ENCODE peak calls at places on chromosomes 2 and 18, in eight cellular contexts. One of them, this sample, is unnamed.
A peak's percentile ranks its signal among the peaks of the same experiment; 100 is the strongest.

GRCh38 chr2:70127920-70128444 is 40.7 kb downstream of the PCBP1 start:
- DNase-seq in pancreas: no peak
- DNase-seq in PC-3: no peak
- DNase-seq in cardiac muscle cell: peak; percentile 23
- DNase-seq in gastrocnemius medialis: no peak
- DNase-seq in GM23338: no peak
- DNase-seq in endodermal cell: no peak
- DNase-seq in psoas muscle: no peak
- DNase-seq in this sample: no peak

GRCh38 chr2:206983156-206983875 is 44.0 kb downstream of the CPO start:
- DNase-seq in pancreas: no peak
- DNase-seq in PC-3: peak; percentile 61
- DNase-seq in cardiac muscle cell: no peak
- DNase-seq in gastrocnemius medialis: no peak
- DNase-seq in GM23338: no peak
- DNase-seq in endodermal cell: no peak
- DNase-seq in psoas muscle: no peak
- DNase-seq in this sample: no peak

GRCh38 chr2:12265646-12266045 is 451.1 kb upstream of the TRIB2 start:
- DNase-seq in pancreas: no peak
- DNase-seq in PC-3: no peak
- DNase-seq in cardiac muscle cell: no peak
- DNase-seq in gastrocnemius medialis: no peak
- DNase-seq in GM23338: no peak
- DNase-seq in endodermal cell: no peak
- DNase-seq in psoas muscle: no peak
- DNase-seq in this sample: no peak

GRCh38 chr2:149021271-149021719 is 17.2 kb upstream of the LYPD6B start:
- DNase-seq in pancreas: no peak
- DNase-seq in PC-3: no peak
- DNase-seq in cardiac muscle cell: no peak
- DNase-seq in gastrocnemius medialis: no peak
- DNase-seq in GM23338: no peak
- DNase-seq in endodermal cell: no peak
- DNase-seq in psoas muscle: no peak
- DNase-seq in this sample: no peak

GRCh38 chr2:186554850-186555785 is 34.7 kb upstream of the ITGAV start:
- DNase-seq in pancreas: no peak
- DNase-seq in PC-3: no peak
- DNase-seq in cardiac muscle cell: no peak
- DNase-seq in gastrocnemius medialis: no peak
- DNase-seq in GM23338: no peak
- DNase-seq in endodermal cell: no peak
- DNase-seq in psoas muscle: no peak
- DNase-seq in this sample: no peak

GRCh38 chr2:54454922-54455583 is 1.1 kb upstream of the SPTBN1 start:
- DNase-seq in pancreas: peak; percentile 14
- DNase-seq in PC-3: peak; percentile 31
- DNase-seq in cardiac muscle cell: peak; percentile 17
- DNase-seq in gastrocnemius medialis: no peak
- DNase-seq in GM23338: peak; percentile 43
- DNase-seq in endodermal cell: no peak
- DNase-seq in psoas muscle: peak; percentile 53
- DNase-seq in this sample: no peak

GRCh38 chr18:39453356-39453755 is 1887.8 kb upstream of the CELF4 start:
- DNase-seq in pancreas: no peak
- DNase-seq in PC-3: no peak
- DNase-seq in cardiac muscle cell: no peak
- DNase-seq in gastrocnemius medialis: no peak
- DNase-seq in GM23338: no peak
- DNase-seq in endodermal cell: no peak
- DNase-seq in psoas muscle: no peak
- DNase-seq in this sample: no peak

GRCh38 chr2:98347298-98348065 is 1.2 kb downstream of the CNGA3 start:
- DNase-seq in pancreas: no peak
- DNase-seq in PC-3: no peak
- DNase-seq in cardiac muscle cell: no peak
- DNase-seq in gastrocnemius medialis: no peak
- DNase-seq in GM23338: peak; percentile 60
- DNase-seq in endodermal cell: peak; percentile 67
- DNase-seq in psoas muscle: no peak
- DNase-seq in this sample: no peak

GRCh38 chr2:100870652-100871531 is 51.0 kb downstream of the NPAS2 start:
- DNase-seq in pancreas: no peak
- DNase-seq in PC-3: peak; percentile 43
- DNase-seq in cardiac muscle cell: no peak
- DNase-seq in gastrocnemius medialis: no peak
- DNase-seq in GM23338: peak; percentile 67
- DNase-seq in endodermal cell: peak; percentile 73
- DNase-seq in psoas muscle: no peak
- DNase-seq in this sample: no peak

GRCh38 chr2:144259332-144259731 is 260.6 kb downstream of the ZEB2 start:
- DNase-seq in pancreas: no peak
- DNase-seq in PC-3: no peak
- DNase-seq in cardiac muscle cell: no peak
- DNase-seq in gastrocnemius medialis: no peak
- DNase-seq in GM23338: no peak
- DNase-seq in endodermal cell: no peak
- DNase-seq in psoas muscle: no peak
- DNase-seq in this sample: no peak

GRCh38 chr18:9240270-9240669 is 94.3 kb upstream of the TWSG1 start:
- DNase-seq in pancreas: no peak
- DNase-seq in PC-3: no peak
- DNase-seq in cardiac muscle cell: no peak
- DNase-seq in gastrocnemius medialis: no peak
- DNase-seq in GM23338: no peak
- DNase-seq in endodermal cell: no peak
- DNase-seq in psoas muscle: no peak
- DNase-seq in this sample: no peak

GRCh38 chr2:111647359-111647758 is 236.6 kb downstream of the ANAPC1 start:
- DNase-seq in pancreas: no peak
- DNase-seq in PC-3: no peak
- DNase-seq in cardiac muscle cell: no peak
- DNase-seq in gastrocnemius medialis: no peak
- DNase-seq in GM23338: no peak
- DNase-seq in endodermal cell: no peak
- DNase-seq in psoas muscle: no peak
- DNase-seq in this sample: no peak

GRCh38 chr2:207012461-207012860 is 73.1 kb downstream of the CPO start:
- DNase-seq in pancreas: no peak
- DNase-seq in PC-3: peak; percentile 75
- DNase-seq in cardiac muscle cell: no peak
- DNase-seq in gastrocnemius medialis: no peak
- DNase-seq in GM23338: no peak
- DNase-seq in endodermal cell: no peak
- DNase-seq in psoas muscle: no peak
- DNase-seq in this sample: no peak

GRCh38 chr18:7370812-7371211 is 139.9 kb downstream of the LRRC30 start:
- DNase-seq in pancreas: peak; percentile 7
- DNase-seq in PC-3: no peak
- DNase-seq in cardiac muscle cell: no peak
- DNase-seq in gastrocnemius medialis: peak; percentile 13
- DNase-seq in GM23338: no peak
- DNase-seq in endodermal cell: peak; percentile 24
- DNase-seq in psoas muscle: peak; percentile 77
- DNase-seq in this sample: no peak

GRCh38 chr2:28395334-28396061 is 2.8 kb downstream of the FOSL2 start:
- DNase-seq in pancreas: peak; percentile 39
- DNase-seq in PC-3: peak; percentile 53
- DNase-seq in cardiac muscle cell: no peak
- DNase-seq in gastrocnemius medialis: peak; percentile 88
- DNase-seq in GM23338: no peak
- DNase-seq in endodermal cell: no peak
- DNase-seq in psoas muscle: peak; percentile 91
- DNase-seq in this sample: peak; percentile 86

GRCh38 chr18:34624551-34624950 is 85.5 kb upstream of the DTNA start:
- DNase-seq in pancreas: no peak
- DNase-seq in PC-3: no peak
- DNase-seq in cardiac muscle cell: no peak
- DNase-seq in gastrocnemius medialis: no peak
- DNase-seq in GM23338: no peak
- DNase-seq in endodermal cell: no peak
- DNase-seq in psoas muscle: no peak
- DNase-seq in this sample: no peak

GRCh38 chr2:120892967-120893667 is 157.4 kb downstream of the GLI2 start:
- DNase-seq in pancreas: no peak
- DNase-seq in PC-3: no peak
- DNase-seq in cardiac muscle cell: peak; percentile 74
- DNase-seq in gastrocnemius medialis: peak; percentile 55
- DNase-seq in GM23338: no peak
- DNase-seq in endodermal cell: no peak
- DNase-seq in psoas muscle: peak; percentile 73
- DNase-seq in this sample: no peak

GRCh38 chr2:219369447-219369861 is 18.3 kb downstream of the DNPEP start:
- DNase-seq in pancreas: peak; percentile 45
- DNase-seq in PC-3: peak; percentile 42
- DNase-seq in cardiac muscle cell: no peak
- DNase-seq in gastrocnemius medialis: peak; percentile 25
- DNase-seq in GM23338: no peak
- DNase-seq in endodermal cell: no peak
- DNase-seq in psoas muscle: peak; percentile 78
- DNase-seq in this sample: no peak

GRCh38 chr2:120053891-120054290 is 41.0 kb downstream of the EPB41L5 start:
- DNase-seq in pancreas: no peak
- DNase-seq in PC-3: peak; percentile 35
- DNase-seq in cardiac muscle cell: no peak
- DNase-seq in gastrocnemius medialis: no peak
- DNase-seq in GM23338: no peak
- DNase-seq in endodermal cell: no peak
- DNase-seq in psoas muscle: no peak
- DNase-seq in this sample: no peak

GRCh38 chr2:108396845-108397244 is 19.1 kb downstream of the SULT1C4 start:
- DNase-seq in pancreas: no peak
- DNase-seq in PC-3: peak; percentile 67
- DNase-seq in cardiac muscle cell: no peak
- DNase-seq in gastrocnemius medialis: no peak
- DNase-seq in GM23338: peak; percentile 73
- DNase-seq in endodermal cell: peak; percentile 83
- DNase-seq in psoas muscle: no peak
- DNase-seq in this sample: no peak

GRCh38 chr2:128724547-128724946 is 405.9 kb upstream of the HS6ST1 start:
- DNase-seq in pancreas: no peak
- DNase-seq in PC-3: no peak
- DNase-seq in cardiac muscle cell: no peak
- DNase-seq in gastrocnemius medialis: no peak
- DNase-seq in GM23338: no peak
- DNase-seq in endodermal cell: no peak
- DNase-seq in psoas muscle: no peak
- DNase-seq in this sample: no peak

DNA sequence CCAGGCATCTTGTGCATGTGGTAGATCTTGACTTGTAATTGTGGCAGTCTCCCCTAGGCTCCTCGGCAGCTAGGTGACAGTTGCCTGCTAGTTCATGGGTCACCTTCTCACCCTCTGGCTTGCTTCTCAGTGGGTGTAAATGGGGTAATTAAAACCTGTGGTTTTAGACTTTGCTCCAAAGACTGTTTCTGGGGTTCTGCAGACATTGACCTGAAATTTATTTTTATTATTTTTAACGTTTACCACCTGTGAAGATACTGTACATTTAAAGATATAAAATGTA is 233.4 kb downstream of the NEDD4L start:
- DNase-seq in pancreas: no peak
- DNase-seq in PC-3: no peak
- DNase-seq in cardiac muscle cell: no peak
- DNase-seq in gastrocnemius medialis: no peak
- DNase-seq in GM23338: no peak
- DNase-seq in endodermal cell: no peak
- DNase-seq in psoas muscle: no peak
- DNase-seq in this sample: no peak
- H3K4me1 ChIP-seq in pancreas: peaks cover 6% of the 10 kb centered on the region
- H3K4me1 ChIP-seq in PC-3: no peaks in the 10 kb centered on the region
- H3K4me1 ChIP-seq in cardiac muscle cell: peaks cover 11% of the 10 kb centered on the region
- H3K4me1 ChIP-seq in gastrocnemius medialis: peaks cover 30% of the 10 kb centered on the region
- H3K4me1 ChIP-seq in GM23338: peaks cover 23% of the 10 kb centered on the region
- H3K4me1 ChIP-seq in endodermal cell: no peaks in the 10 kb centered on the region
- H3K4me1 ChIP-seq in psoas muscle: peaks cover 35% of the 10 kb centered on the region
- H3K4me1 ChIP-seq in this sample: no peaks in the 10 kb centered on the region

DNA sequence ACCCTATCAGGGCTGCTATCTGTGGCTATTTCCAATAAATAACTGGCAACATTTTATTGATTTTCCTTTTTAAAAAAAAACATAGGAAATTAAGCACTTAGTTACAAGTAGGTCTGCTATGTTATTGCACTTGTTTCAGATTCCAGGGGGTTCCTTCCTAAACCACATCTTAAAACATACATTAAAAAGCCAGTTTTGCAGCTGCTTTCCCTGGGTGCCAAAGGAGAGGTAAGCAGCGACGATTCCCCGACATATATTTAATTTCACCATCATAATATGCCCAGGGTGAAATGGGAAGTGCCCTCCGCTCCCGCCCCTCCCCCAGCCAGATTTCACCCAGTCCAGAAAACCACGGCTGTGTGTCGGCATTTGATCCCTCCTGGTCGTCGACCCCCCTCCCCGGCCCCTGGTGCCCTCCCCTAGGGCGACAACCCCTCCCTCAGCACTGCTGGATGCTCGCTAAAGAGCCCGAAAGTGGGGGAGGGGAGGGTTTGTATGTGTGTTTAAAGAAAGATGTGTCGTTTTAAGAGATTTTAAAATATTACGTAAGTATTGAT is 3.1 kb upstream of the BCL11A start:
- DNase-seq in pancreas: no peak
- DNase-seq in PC-3: no peak
- DNase-seq in cardiac muscle cell: no peak
- DNase-seq in gastrocnemius medialis: no peak
- DNase-seq in GM23338: peak; percentile 64
- DNase-seq in endodermal cell: peak; percentile 63
- DNase-seq in psoas muscle: no peak
- DNase-seq in this sample: no peak
- H3K4me1 ChIP-seq in pancreas: no peaks in the 10 kb centered on the region
- H3K4me1 ChIP-seq in PC-3: no peaks in the 10 kb centered on the region
- H3K4me1 ChIP-seq in cardiac muscle cell: peaks cover 3% of the 10 kb centered on the region
- H3K4me1 ChIP-seq in gastrocnemius medialis: peaks cover 36% of the 10 kb centered on the region
- H3K4me1 ChIP-seq in GM23338: peaks cover 16% of the 10 kb centered on the region
- H3K4me1 ChIP-seq in endodermal cell: no peaks in the 10 kb centered on the region
- H3K4me1 ChIP-seq in psoas muscle: peaks cover 17% of the 10 kb centered on the region
- H3K4me1 ChIP-seq in this sample: peaks cover 6% of the 10 kb centered on the region

GRCh38 chr2:150625741-150626140 is 138.3 kb upstream of the RND3 start:
- DNase-seq in pancreas: no peak
- DNase-seq in PC-3: no peak
- DNase-seq in cardiac muscle cell: no peak
- DNase-seq in gastrocnemius medialis: no peak
- DNase-seq in GM23338: no peak
- DNase-seq in endodermal cell: no peak
- DNase-seq in psoas muscle: no peak
- DNase-seq in this sample: no peak
- H3K4me1 ChIP-seq in pancreas: no peaks in the 10 kb centered on the region
- H3K4me1 ChIP-seq in PC-3: peaks cover 31% of the 10 kb centered on the region
- H3K4me1 ChIP-seq in cardiac muscle cell: no peaks in the 10 kb centered on the region
- H3K4me1 ChIP-seq in gastrocnemius medialis: peaks cover 13% of the 10 kb centered on the region
- H3K4me1 ChIP-seq in GM23338: peaks cover 4% of the 10 kb centered on the region
- H3K4me1 ChIP-seq in endodermal cell: no peaks in the 10 kb centered on the region
- H3K4me1 ChIP-seq in psoas muscle: peaks cover 4% of the 10 kb centered on the region
- H3K4me1 ChIP-seq in this sample: no peaks in the 10 kb centered on the region

DNA sequence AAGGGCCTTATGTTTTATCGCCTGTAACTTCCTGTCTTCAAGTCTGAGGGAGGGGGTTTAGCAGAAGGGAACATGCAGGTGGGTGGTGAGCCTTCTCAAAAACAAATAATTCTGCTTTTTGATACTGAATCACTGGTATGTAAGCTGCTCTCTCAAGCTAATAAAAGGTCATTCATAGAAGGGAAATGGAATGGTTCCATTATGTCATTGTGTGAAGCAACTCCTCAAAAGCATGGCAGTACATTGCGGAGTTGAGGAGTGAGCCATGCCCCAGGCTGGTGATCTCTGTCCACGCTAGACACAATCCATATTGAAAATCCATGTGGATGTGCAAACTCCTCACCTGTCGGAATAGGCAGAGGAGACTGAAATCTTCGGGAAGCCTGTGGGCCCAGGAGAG is 414.8 kb upstream of the ID2 start:
- DNase-seq in pancreas: no peak
- DNase-seq in PC-3: no peak
- DNase-seq in cardiac muscle cell: no peak
- DNase-seq in gastrocnemius medialis: no peak
- DNase-seq in GM23338: no peak
- DNase-seq in endodermal cell: no peak
- DNase-seq in psoas muscle: no peak
- DNase-seq in this sample: no peak
- H3K4me1 ChIP-seq in pancreas: no peaks in the 10 kb centered on the region
- H3K4me1 ChIP-seq in PC-3: no peaks in the 10 kb centered on the region
- H3K4me1 ChIP-seq in cardiac muscle cell: no peaks in the 10 kb centered on the region
- H3K4me1 ChIP-seq in gastrocnemius medialis: no peaks in the 10 kb centered on the region
- H3K4me1 ChIP-seq in GM23338: peaks cover 6% of the 10 kb centered on the region
- H3K4me1 ChIP-seq in endodermal cell: peaks cover 7% of the 10 kb centered on the region
- H3K4me1 ChIP-seq in psoas muscle: no peaks in the 10 kb centered on the region
- H3K4me1 ChIP-seq in this sample: no peaks in the 10 kb centered on the region

This sample was measured in ascending aorta.